ENCODE peak calls at places on chromosome 17, in eight cellular contexts. L is effector memory CD4-positive, alpha-beta T cell; B is stimulated activated CD4-positive, alpha-beta T cell treated with anti-CD3 and anti-CD28 coated beads, TNF-alpha, amount 100 ng/mL, for 24 hours; Y is left colon; P is transverse colon; H is brain pericyte; X is SIG-M5; U is epithelial cell of esophagus. K is an unnamed sample.

GRCh38 chr17:49013311-49014205 is 16.4 kb downstream of the IGF2BP1 start:
- DNase-seq in L (no peak), B (no peak), Y (no peak), P (no peak), H (no peak), X (no peak), U (no peak), K (no peak)

GRCh38 chr17:19336938-19337711 is 25.4 kb downstream of the B9D1 start:
- DNase-seq in L (no peak), B (no peak), Y (no peak), P (peak), H (no peak), X (no peak), U (no peak), K (no peak)

GRCh38 chr17:61813211-61813610 is 50.1 kb downstream of the BRIP1 start:
- DNase-seq in L (no peak), B (no peak), Y (no peak), P (no peak), H (no peak), X (no peak), U (no peak), K (no peak)

GRCh38 chr17:76382305-76382802 is 2.1 kb upstream of the SPHK1 start:
- DNase-seq in L (no peak), B (no peak), Y (peak), P (no peak), H (no peak), X (no peak), U (peak), K (no peak)

GRCh38 chr17:11326492-11326891 is 85.5 kb downstream of the SHISA6 start:
- DNase-seq in L (no peak), B (no peak), Y (no peak), P (no peak), H (no peak), X (no peak), U (no peak), K (no peak)

GRCh38 chr17:79007504-79008381 is 1.8 kb downstream of the CANT1 start:
- DNase-seq in L (no peak), B (no peak), Y (peak), P (peak), H (no peak), X (no peak), U (no peak), K (no peak)

GRCh38 chr17:70906808-70907207 is 737.5 kb downstream of the KCNJ2 start:
- DNase-seq in L (no peak), B (no peak), Y (no peak), P (no peak), H (no peak), X (no peak), U (peak), K (no peak)

GRCh38 chr17:55265434-55266021 is 768 bp downstream of the HLF start:
- DNase-seq in L (no peak), B (no peak), Y (peak), P (no peak), H (no peak), X (no peak), U (no peak), K (no peak)

GRCh38 chr17:28467456-28468025 is 5.9 kb upstream of the SLC13A2 start:
- DNase-seq in L (no peak), B (no peak), Y (no peak), P (no peak), H (no peak), X (no peak), U (peak), K (no peak)

GRCh38 chr17:37702605-37703004 is 42.3 kb downstream of the HNF1B start:
- DNase-seq in L (no peak), B (no peak), Y (no peak), P (peak), H (no peak), X (no peak), U (peak), K (peak)

GRCh38 chr17:75338335-75338734 is 49.1 kb upstream of the SLC25A19 start:
- DNase-seq in L (no peak), B (no peak), Y (no peak), P (no peak), H (no peak), X (no peak), U (no peak), K (no peak)

GRCh38 chr17:28008526-28008925 is 34.0 kb upstream of the NLK start:
- DNase-seq in L (no peak), B (no peak), Y (peak), P (peak), H (peak), X (no peak), U (peak), K (peak)

GRCh38 chr17:73309727-73310555 is 1.9 kb downstream of the CDC42EP4 start:
- DNase-seq in L (no peak), B (no peak), Y (peak), P (peak), H (no peak), X (no peak), U (no peak), K (no peak)

GRCh38 chr17:76523084-76524037 is 14.1 kb downstream of the CYGB start:
- DNase-seq in L (peak), B (peak), Y (peak), P (peak), H (no peak), X (no peak), U (peak), K (no peak)

K was measured in smooth muscle cell of the brain vasculature.